ENCODE peak calls at places on chromosomes 6 and 20, in five cellular contexts. One of them, this sample, is unnamed.

GRCh38 chr6:166955121-166955864 is 1.1 kb downstream of the RNASET2 start:
- DNase-seq in esophagus muscularis mucosa: no peak
- DNase-seq in endothelial cell: peak
- DNase-seq in T-helper 1 cell: no peak
- DNase-seq in activated T-cell treated with anti-CD3 and anti-CD28 coated beads for 24 hours: no peak
- DNase-seq in this sample: no peak

GRCh38 chr6:52595000-52595795 is 18.3 kb upstream of the TRAM2 start:
- DNase-seq in esophagus muscularis mucosa: no peak
- DNase-seq in endothelial cell: no peak
- DNase-seq in T-helper 1 cell: no peak
- DNase-seq in activated T-cell treated with anti-CD3 and anti-CD28 coated beads for 24 hours: no peak
- DNase-seq in this sample: no peak

GRCh38 chr6:109197061-109197460 is 101.8 kb downstream of the CEP57L1 start:
- DNase-seq in esophagus muscularis mucosa: no peak
- DNase-seq in endothelial cell: no peak
- DNase-seq in T-helper 1 cell: no peak
- DNase-seq in activated T-cell treated with anti-CD3 and anti-CD28 coated beads for 24 hours: no peak
- DNase-seq in this sample: no peak

GRCh38 chr20:19851863-19852262 is 93.8 kb downstream of the RIN2 start:
- DNase-seq in esophagus muscularis mucosa: no peak
- DNase-seq in endothelial cell: no peak
- DNase-seq in T-helper 1 cell: no peak
- DNase-seq in activated T-cell treated with anti-CD3 and anti-CD28 coated beads for 24 hours: no peak
- DNase-seq in this sample: no peak

GRCh38 chr6:104281370-104281769 is 578.3 kb downstream of the HACE1 start:
- DNase-seq in esophagus muscularis mucosa: no peak
- DNase-seq in endothelial cell: no peak
- DNase-seq in T-helper 1 cell: no peak
- DNase-seq in activated T-cell treated with anti-CD3 and anti-CD28 coated beads for 24 hours: no peak
- DNase-seq in this sample: no peak

GRCh38 chr6:116217069-116217468 is 36.8 kb downstream of the TSPYL4 start:
- DNase-seq in esophagus muscularis mucosa: no peak
- DNase-seq in endothelial cell: no peak
- DNase-seq in T-helper 1 cell: no peak
- DNase-seq in activated T-cell treated with anti-CD3 and anti-CD28 coated beads for 24 hours: no peak
- DNase-seq in this sample: no peak

GRCh38 chr6:27836783-27837635 is 75.2 kb downstream of the OR2B2 start:
- DNase-seq in esophagus muscularis mucosa: no peak
- DNase-seq in endothelial cell: peak
- DNase-seq in T-helper 1 cell: peak
- DNase-seq in activated T-cell treated with anti-CD3 and anti-CD28 coated beads for 24 hours: peak
- DNase-seq in this sample: peak

GRCh38 chr6:20647585-20647984 is 113.3 kb downstream of the CDKAL1 start:
- DNase-seq in esophagus muscularis mucosa: no peak
- DNase-seq in endothelial cell: no peak
- DNase-seq in T-helper 1 cell: no peak
- DNase-seq in activated T-cell treated with anti-CD3 and anti-CD28 coated beads for 24 hours: no peak
- DNase-seq in this sample: no peak

GRCh38 chr20:53611449-53611894 is 17.8 kb upstream of the ZNF217 start:
- DNase-seq in esophagus muscularis mucosa: no peak
- DNase-seq in endothelial cell: no peak
- DNase-seq in T-helper 1 cell: no peak
- DNase-seq in activated T-cell treated with anti-CD3 and anti-CD28 coated beads for 24 hours: no peak
- DNase-seq in this sample: no peak

GRCh38 chr6:6386010-6386409 is 65.5 kb upstream of the F13A1 start:
- DNase-seq in esophagus muscularis mucosa: no peak
- DNase-seq in endothelial cell: peak
- DNase-seq in T-helper 1 cell: no peak
- DNase-seq in activated T-cell treated with anti-CD3 and anti-CD28 coated beads for 24 hours: no peak
- DNase-seq in this sample: no peak

GRCh38 chr6:118739976-118740771 is 88.8 kb upstream of the CEP85L start:
- DNase-seq in esophagus muscularis mucosa: no peak
- DNase-seq in endothelial cell: no peak
- DNase-seq in T-helper 1 cell: no peak
- DNase-seq in activated T-cell treated with anti-CD3 and anti-CD28 coated beads for 24 hours: no peak
- DNase-seq in this sample: no peak

GRCh38 chr6:5996701-5997419 is 9.9 kb downstream of the NRN1 start:
- DNase-seq in esophagus muscularis mucosa: no peak
- DNase-seq in endothelial cell: peak
- DNase-seq in T-helper 1 cell: no peak
- DNase-seq in activated T-cell treated with anti-CD3 and anti-CD28 coated beads for 24 hours: no peak
- DNase-seq in this sample: no peak

GRCh38 chr6:20454201-20454824 is 52.6 kb downstream of the E2F3 start:
- DNase-seq in esophagus muscularis mucosa: no peak
- DNase-seq in endothelial cell: no peak
- DNase-seq in T-helper 1 cell: no peak
- DNase-seq in activated T-cell treated with anti-CD3 and anti-CD28 coated beads for 24 hours: no peak
- DNase-seq in this sample: no peak

GRCh38 chr6:154511735-154512097 is 1.2 kb upstream of the CNKSR3 start:
- DNase-seq in esophagus muscularis mucosa: no peak
- DNase-seq in endothelial cell: no peak
- DNase-seq in T-helper 1 cell: no peak
- DNase-seq in activated T-cell treated with anti-CD3 and anti-CD28 coated beads for 24 hours: no peak
- DNase-seq in this sample: no peak

GRCh38 chr20:9407805-9408421 is 106.5 kb upstream of the LAMP5 start:
- DNase-seq in esophagus muscularis mucosa: no peak
- DNase-seq in endothelial cell: peak
- DNase-seq in T-helper 1 cell: no peak
- DNase-seq in activated T-cell treated with anti-CD3 and anti-CD28 coated beads for 24 hours: peak
- DNase-seq in this sample: no peak

GRCh38 chr6:39029156-39030011 is 19.2 kb upstream of the GLP1R start:
- DNase-seq in esophagus muscularis mucosa: no peak
- DNase-seq in endothelial cell: peak
- DNase-seq in T-helper 1 cell: no peak
- DNase-seq in activated T-cell treated with anti-CD3 and anti-CD28 coated beads for 24 hours: peak
- DNase-seq in this sample: no peak

GRCh38 chr20:1844723-1845523 is 50.3 kb upstream of the SIRPA start:
- DNase-seq in esophagus muscularis mucosa: no peak
- DNase-seq in endothelial cell: no peak
- DNase-seq in T-helper 1 cell: no peak
- DNase-seq in activated T-cell treated with anti-CD3 and anti-CD28 coated beads for 24 hours: peak
- DNase-seq in this sample: no peak

GRCh38 chr6:15288856-15289255 is 43.0 kb downstream of the JARID2 start:
- DNase-seq in esophagus muscularis mucosa: no peak
- DNase-seq in endothelial cell: no peak
- DNase-seq in T-helper 1 cell: no peak
- DNase-seq in activated T-cell treated with anti-CD3 and anti-CD28 coated beads for 24 hours: no peak
- DNase-seq in this sample: no peak

GRCh38 chr20:5919634-5920544 is 30.4 kb downstream of the TRMT6 start:
- DNase-seq in esophagus muscularis mucosa: peak
- DNase-seq in endothelial cell: no peak
- DNase-seq in T-helper 1 cell: no peak
- DNase-seq in activated T-cell treated with anti-CD3 and anti-CD28 coated beads for 24 hours: no peak
- DNase-seq in this sample: no peak

GRCh38 chr6:34546551-34547321 is 9.4 kb downstream of the SPDEF start:
- DNase-seq in esophagus muscularis mucosa: no peak
- DNase-seq in endothelial cell: no peak
- DNase-seq in T-helper 1 cell: no peak
- DNase-seq in activated T-cell treated with anti-CD3 and anti-CD28 coated beads for 24 hours: no peak
- DNase-seq in this sample: no peak

GRCh38 chr6:89689732-89690131 is 51.2 kb upstream of the LYRM2 start:
- DNase-seq in esophagus muscularis mucosa: no peak
- DNase-seq in endothelial cell: no peak
- DNase-seq in T-helper 1 cell: no peak
- DNase-seq in activated T-cell treated with anti-CD3 and anti-CD28 coated beads for 24 hours: no peak
- DNase-seq in this sample: no peak

GRCh38 chr6:166724576-166724975 is 97.5 kb upstream of the RPS6KA2 start:
- DNase-seq in esophagus muscularis mucosa: no peak
- DNase-seq in endothelial cell: no peak
- DNase-seq in T-helper 1 cell: no peak
- DNase-seq in activated T-cell treated with anti-CD3 and anti-CD28 coated beads for 24 hours: no peak
- DNase-seq in this sample: no peak